ENCODE peak calls at places on chromosomes 6 and 20, in eight cellular contexts. V, Z, O, H, B, Y, W and S are unnamed samples.

GRCh38 chr6:125485757-125486156 is 184.0 kb upstream of the HDDC2 start:
- DNase-seq in W (no peak), B (no peak), Z (no peak), V (no peak), H (no peak), O (peak), Y (no peak), S (no peak)

GRCh38 chr6:104789770-104790190 is 69.9 kb downstream of the HACE1 start:
- DNase-seq in V (no peak), Y (peak), H (no peak), O (peak), W (peak), B (no peak), Z (no peak), S (no peak)

GRCh38 chr20:9884061-9884460 is 45.2 kb upstream of the PAK5 start:
- DNase-seq in B (no peak), Z (no peak), Y (no peak), H (no peak), W (peak), V (no peak), O (peak), S (no peak)

GRCh38 chr6:75290558-75290957 is 6.0 kb upstream of the TMEM30A start:
- DNase-seq in Y (no peak), H (no peak), V (no peak), W (peak), Z (no peak), B (no peak), O (no peak), S (no peak)

GRCh38 chr6:85579581-85579980 is 14.1 kb downstream of the SNX14 start:
- DNase-seq in H (no peak), V (no peak), Z (no peak), O (no peak), W (peak), Y (no peak), B (no peak), S (no peak)

GRCh38 chr6:166313255-166314070 is 5.3 kb upstream of the PRR18 start:
- DNase-seq in B (no peak), O (peak), Z (peak), W (peak), V (no peak), Y (peak), H (no peak), S (no peak)

GRCh38 chr6:150767585-150768164 is 97.8 kb upstream of the MTHFD1L start:
- DNase-seq in V (no peak), B (no peak), H (no peak), Z (no peak), O (no peak), W (peak), Y (no peak), S (no peak)

GRCh38 chr6:34230653-34231351 is 5.9 kb upstream of the HMGA1 start:
- DNase-seq in O (peak), W (peak), B (no peak), H (no peak), Y (no peak), V (no peak), Z (no peak), S (no peak)

GRCh38 chr6:33869826-33870423 is 66.1 kb upstream of the MLN start:
- DNase-seq in Y (no peak), V (no peak), Z (no peak), W (peak), H (no peak), B (no peak), O (no peak), S (no peak)

GRCh38 chr20:63082308-63082938 is 75.7 kb upstream of the BHLHE23 start:
- DNase-seq in Z (peak), Y (no peak), V (peak), W (peak), B (no peak), H (no peak), O (no peak), S (no peak)

GRCh38 chr6:99241905-99242534 is 107.5 kb downstream of the FAXC start:
- DNase-seq in W (peak), H (peak), B (no peak), Z (peak), Y (peak), V (no peak), O (peak), S (no peak)

GRCh38 chr6:16621002-16621401 is 140.3 kb downstream of the ATXN1 start:
- DNase-seq in Z (no peak), H (no peak), O (no peak), W (no peak), B (no peak), Y (no peak), V (no peak), S (no peak)

GRCh38 chr6:33359331-33359730 is 32.3 kb upstream of the KIFC1 start:
- DNase-seq in Z (no peak), H (no peak), V (no peak), B (no peak), O (no peak), Y (no peak), W (no peak), S (no peak)

GRCh38 chr6:3249821-3250220 is 8.9 kb upstream of the PSMG4 start:
- DNase-seq in H (no peak), Y (no peak), Z (no peak), W (no peak), V (no peak), O (no peak), B (no peak), S (no peak)

GRCh38 chr6:21437583-21437982 is 156.0 kb upstream of the SOX4 start:
- DNase-seq in Z (no peak), V (no peak), O (no peak), W (no peak), H (no peak), B (no peak), Y (no peak), S (no peak)

GRCh38 chr20:58025233-58025632 is 203.2 kb downstream of the ANKRD60 start:
- DNase-seq in B (no peak), V (no peak), O (no peak), W (no peak), H (no peak), Y (no peak), Z (no peak), S (no peak)

GRCh38 chr20:38143646-38144554 is 21.2 kb downstream of the TGM2 start:
- DNase-seq in H (no peak), B (no peak), Y (peak), W (no peak), O (peak), Z (peak), V (no peak), S (no peak)

GRCh38 chr20:3653921-3654320 is 9.3 kb downstream of the GFRA4 start:
- DNase-seq in V (no peak), Z (no peak), O (no peak), Y (no peak), H (no peak), W (no peak), B (no peak), S (no peak)

GRCh38 chr6:134826889-134827737 is 122.8 kb downstream of the ALDH8A1 start:
- DNase-seq in H (peak), V (no peak), W (no peak), Y (no peak), Z (peak), O (no peak), B (no peak), S (peak)

GRCh38 chr6:34559651-34560365 is 3.7 kb upstream of the SPDEF start:
- DNase-seq in H (no peak), V (no peak), Y (no peak), O (no peak), Z (no peak), B (no peak), W (peak), S (no peak)